ENCODE peak calls at places on chromosomes 6 and 20, in nine cellular contexts. M is upper lobe of right lung, Z is stomach, Q is NB4, Y is BJ, V is brain microvascular endothelial cell, A is retinal pigment epithelial cell, P is tibial nerve, H is AG04450. F is an unnamed sample.

GRCh38 chr6:91193446-91193845 is 606.6 kb upstream of the MAP3K7 start:
- DNase-seq in M (no peak), Z (no peak), Q (no peak), Y (no peak), V (no peak), A (no peak), P (no peak), H (no peak), F (no peak)

GRCh38 chr6:108166664-108167448 is 1.0 kb downstream of the NR2E1 start:
- DNase-seq in M (no peak), Z (no peak), Q (no peak), Y (no peak), V (no peak), A (peak), P (no peak), H (no peak), F (no peak)

GRCh38 chr6:13012977-13013680 is 296.6 kb downstream of the PHACTR1 start:
- DNase-seq in M (peak), Z (peak), Q (no peak), Y (no peak), V (no peak), A (no peak), P (no peak), H (no peak), F (no peak)

GRCh38 chr6:168699631-168700315 is 258.8 kb downstream of the SMOC2 start:
- DNase-seq in M (peak), Z (no peak), Q (no peak), Y (no peak), V (no peak), A (no peak), P (peak), H (no peak), F (no peak)

GRCh38 chr6:87808005-87808757 is 106.1 kb upstream of the AKIRIN2 start:
- DNase-seq in M (no peak), Z (no peak), Q (peak), Y (peak), V (no peak), A (no peak), P (no peak), H (no peak), F (peak)

GRCh38 chr6:157644043-157644810 is 178.8 kb upstream of the SNX9 start:
- DNase-seq in M (no peak), Z (no peak), Q (peak), Y (no peak), V (no peak), A (no peak), P (no peak), H (no peak), F (peak)

GRCh38 chr20:40265872-40266533 is 423.0 kb downstream of the MAFB start:
- DNase-seq in M (no peak), Z (peak), Q (peak), Y (no peak), V (peak), A (no peak), P (no peak), H (no peak), F (no peak)

GRCh38 chr6:31396422-31397152 is 6.8 kb upstream of the MICA start:
- DNase-seq in M (peak), Z (peak), Q (peak), Y (no peak), V (peak), A (no peak), P (peak), H (peak), F (no peak)

GRCh38 chr6:11598687-11599086 is 61.1 kb downstream of the TMEM170B start:
- DNase-seq in M (no peak), Z (no peak), Q (no peak), Y (no peak), V (no peak), A (no peak), P (no peak), H (no peak), F (no peak)

GRCh38 chr20:29079769-29080690 is 2177.4 kb upstream of the DEFB115 start:
- DNase-seq in M (no peak), Z (no peak), Q (no peak), Y (no peak), V (no peak), A (no peak), P (peak), H (no peak), F (peak)
- TF ChIP-seq CTCF in M (no peak), Z (no peak), Q (no peak), Y (no peak), V (no peak), A (no peak), P (no peak), H (no peak), F (no peak)

GRCh38 chr6:142850653-142851434 is 94.1 kb downstream of the HIVEP2 start:
- DNase-seq in M (no peak), Z (no peak), Q (no peak), Y (no peak), V (peak), A (no peak), P (no peak), H (no peak), F (no peak)
- H3K4me3 ChIP-seq in M (no peak), Z (no peak), Q (no peak), Y (no peak), V (no peak), A (no peak), P (no peak), H (no peak), F (no peak)

GRCh38 chr20:3785240-3786125 is 1.1 kb downstream of the CENPB start:
- DNase-seq in M (no peak), Z (peak), Q (peak), Y (no peak), V (no peak), A (no peak), P (no peak), H (no peak), F (no peak)
- TF ChIP-seq CTCF in M (no peak), Z (no peak), Q (no peak), Y (no peak), V (no peak), A (no peak), P (no peak), H (no peak), F (peak)

DNA sequence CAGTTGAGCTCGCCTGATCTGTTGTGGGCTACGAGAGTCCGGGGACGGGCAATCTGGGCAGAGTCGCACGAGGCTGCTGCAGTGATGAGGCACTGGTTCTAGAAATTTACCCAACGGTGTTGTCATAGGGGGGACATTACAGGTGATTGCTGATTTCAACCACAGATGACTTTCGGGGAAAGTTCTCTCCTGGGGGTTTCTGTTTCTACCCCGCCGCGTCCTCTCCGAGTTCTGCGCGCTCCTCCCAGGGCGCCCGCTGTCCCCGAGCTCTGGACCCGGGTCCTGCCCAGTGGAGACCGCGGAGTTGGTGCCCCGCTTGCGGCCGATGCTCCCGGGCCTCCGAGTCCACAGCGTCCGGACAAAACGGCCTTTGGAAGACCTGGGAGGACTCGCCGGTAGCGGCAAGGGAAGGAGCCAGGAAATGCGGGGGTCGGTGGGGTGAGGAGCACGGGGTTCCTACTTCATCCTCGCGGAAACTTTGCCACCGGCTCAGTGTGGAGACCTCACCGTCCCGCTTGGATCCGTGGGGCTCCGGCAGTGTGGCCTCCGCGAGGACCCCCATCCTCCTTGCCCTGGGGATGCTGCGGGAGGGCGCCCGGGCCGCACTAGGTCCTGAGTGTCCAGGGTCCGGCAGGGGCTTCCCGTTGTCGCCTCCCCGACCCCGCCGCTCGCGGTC is 12.3 kb upstream of the RAET1L start:
- DNase-seq in M (no peak), Z (no peak), Q (no peak), Y (no peak), V (no peak), A (no peak), P (no peak), H (no peak), F (no peak)
- H3K4me3 ChIP-seq in M (peak), Z (peak), Q (no peak), Y (no peak), V (no peak), A (peak), P (no peak), H (no peak), F (no peak)

GRCh38 chr20:52056203-52057062 is 135.1 kb downstream of the ZFP64 start:
- DNase-seq in M (no peak), Z (no peak), Q (no peak), Y (peak), V (peak), A (no peak), P (no peak), H (peak), F (peak)

GRCh38 chr20:52064936-52065335 is 126.6 kb downstream of the ZFP64 start:
- DNase-seq in M (no peak), Z (no peak), Q (no peak), Y (no peak), V (no peak), A (no peak), P (no peak), H (no peak), F (no peak)

GRCh38 chr20:52062452-52063209 is 128.9 kb downstream of the ZFP64 start:
- DNase-seq in M (no peak), Z (no peak), Q (no peak), Y (no peak), V (no peak), A (no peak), P (no peak), H (no peak), F (no peak)

DNA sequence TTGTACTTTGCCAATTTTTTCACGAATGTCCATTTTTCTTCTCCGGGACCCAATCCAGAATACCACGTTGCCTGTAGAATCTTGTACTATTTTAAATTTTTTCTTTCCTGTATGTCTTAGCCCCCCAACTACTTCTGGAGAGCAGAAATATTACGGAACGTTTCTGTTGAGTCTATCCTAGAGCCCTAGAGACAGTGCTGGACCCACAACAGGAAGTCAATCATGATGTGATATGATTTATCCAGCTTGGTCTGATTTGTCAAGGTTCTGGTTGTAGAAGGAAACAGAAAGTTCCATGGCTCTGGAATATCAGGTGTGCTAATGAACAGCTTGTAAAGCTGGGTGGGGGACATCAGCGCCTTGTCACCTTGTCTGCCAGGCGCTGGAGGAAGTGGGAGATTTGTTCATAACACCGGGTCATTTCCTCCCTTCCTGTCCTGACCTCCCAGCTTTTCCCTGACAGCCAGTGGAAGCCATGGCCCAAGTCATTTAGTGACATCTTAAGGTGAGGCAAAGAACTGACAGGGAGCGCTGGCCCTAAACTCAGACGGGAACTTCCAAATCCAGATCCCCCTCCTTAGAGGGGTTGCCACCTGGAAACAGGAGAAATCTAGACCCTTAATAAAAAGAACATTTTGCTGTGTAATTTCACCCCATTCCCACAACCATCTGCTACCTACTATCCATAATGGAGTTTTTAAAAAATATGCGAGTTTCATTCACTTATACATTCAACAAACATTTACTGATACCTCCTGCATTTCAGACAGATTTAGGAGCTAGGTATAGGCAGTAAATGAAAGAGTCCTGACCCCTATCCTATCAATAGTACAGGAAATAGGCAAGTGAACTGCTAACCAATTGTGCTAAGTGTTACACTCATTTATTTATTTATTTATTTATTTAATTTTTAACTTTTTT is 130.5 kb downstream of the ZFP64 start:
- DNase-seq in M (no peak), Z (no peak), Q (no peak), Y (no peak), V (peak), A (no peak), P (no peak), H (no peak), F (no peak)
- TF ChIP-seq CTCF in M (peak), Z (no peak), Q (no peak), Y (peak), V (peak), A (peak), P (no peak), H (peak), F (peak)

DNA sequence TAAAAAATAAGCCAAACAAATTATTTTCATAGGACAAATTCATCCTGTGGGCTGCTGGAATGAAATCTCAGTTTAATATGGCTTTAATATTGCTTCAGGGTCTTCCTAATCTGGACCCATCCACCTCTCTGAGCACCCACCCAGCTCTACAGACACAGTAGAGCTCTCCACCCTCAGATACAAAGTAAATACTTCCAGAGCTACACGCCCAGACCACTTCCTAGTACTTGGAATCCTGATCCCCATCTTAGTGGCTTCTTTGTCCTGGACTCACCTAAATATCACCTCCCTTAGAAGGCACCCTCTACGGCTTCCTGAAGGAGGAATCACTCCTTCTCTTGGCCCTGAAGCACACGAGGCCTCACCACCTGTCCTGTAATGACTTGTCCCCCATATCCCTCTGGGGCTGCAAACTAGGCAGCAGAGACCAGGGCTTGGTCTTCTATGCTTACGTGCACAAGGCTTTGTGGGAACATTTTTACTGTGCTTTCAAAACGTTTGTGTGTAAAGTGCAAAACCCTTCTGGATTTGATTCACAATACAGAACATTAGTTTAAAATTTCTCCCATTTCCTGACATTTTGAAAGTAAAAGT is 2.5 kb downstream of the CTCFL start:
- DNase-seq in M (no peak), Z (no peak), Q (no peak), Y (no peak), V (no peak), A (no peak), P (no peak), H (no peak), F (no peak)
- H3K4me3 ChIP-seq in M (no peak), Z (no peak), Q (no peak), Y (no peak), V (no peak), A (no peak), P (no peak), H (no peak), F (no peak)

GRCh38 chr20:18653736-18654447 is 66.0 kb downstream of the DTD1 start:
- DNase-seq in M (no peak), Z (no peak), Q (no peak), Y (no peak), V (no peak), A (no peak), P (no peak), H (no peak), F (no peak)
- TF ChIP-seq CTCF in M (no peak), Z (no peak), Q (no peak), Y (no peak), V (no peak), A (no peak), P (no peak), H (no peak), F (no peak)

GRCh38 chr6:89084542-89084941 is 4.0 kb downstream of the PNRC1 start:
- DNase-seq in M (no peak), Z (no peak), Q (no peak), Y (no peak), V (no peak), A (no peak), P (no peak), H (no peak), F (no peak)
- H3K4me3 ChIP-seq in M (peak), Z (no peak), Q (no peak), Y (no peak), V (no peak), A (no peak), P (no peak), H (no peak), F (no peak)